ENCODE peak calls at places on chromosomes 2 and 18, in six cellular contexts. E is trophoblast cell, A is neuronal stem cell, M is IMR-90, V is H9, J is H1. W is an unnamed sample.

GRCh38 chr2:205217004-205217403 is 465.3 kb upstream of the NRP2 start:
- DNase-seq in E (no peak), A (no peak), M (no peak), V (no peak), J (no peak), W (no peak)

GRCh38 chr2:202858601-202859000 is 13.0 kb downstream of the ICA1L start:
- DNase-seq in E (peak; percentile 54), A (no peak), M (no peak), V (no peak), J (no peak), W (no peak)

GRCh38 chr2:102155703-102156515 is 13.4 kb downstream of the IL1R1 start:
- DNase-seq in E (peak; percentile 85), A (no peak), M (peak; percentile 69), V (no peak), J (no peak), W (peak; percentile 93)

GRCh38 chr2:31526946-31527345 is 53.8 kb downstream of the SRD5A2 start:
- DNase-seq in E (no peak), A (no peak), M (no peak), V (no peak), J (no peak), W (no peak)

GRCh38 chr2:136233315-136233714 is 115.4 kb upstream of the CXCR4 start:
- DNase-seq in E (no peak), A (no peak), M (no peak), V (no peak), J (no peak), W (no peak)

GRCh38 chr2:157720504-157720903 is 91.8 kb upstream of the ACVR1C start:
- DNase-seq in E (no peak), A (no peak), M (no peak), V (no peak), J (no peak), W (no peak)

GRCh38 chr2:113273031-113273551 is 5.6 kb downstream of the PAX8 start:
- DNase-seq in E (no peak), A (peak; percentile 36), M (peak; percentile 47), V (peak; percentile 78), J (peak; percentile 59), W (peak; percentile 63)

GRCh38 chr18:74963820-74964446 is 245.0 kb downstream of the PTGR3 start:
- DNase-seq in E (no peak), A (no peak), M (peak; percentile 56), V (peak; percentile 45), J (no peak), W (peak; percentile 57)

GRCh38 chr2:3008551-3009498 is 368.8 kb downstream of the EIPR1 start:
- DNase-seq in E (no peak), A (no peak), M (no peak), V (no peak), J (no peak), W (no peak)

GRCh38 chr18:12948055-12948804 is 419 bp downstream of the SEH1L start:
- DNase-seq in E (peak; percentile 81), A (no peak), M (peak; percentile 93), V (peak; percentile 87), J (no peak), W (peak; percentile 95)

GRCh38 chr18:74040459-74041332 is 106.9 kb downstream of the FBXO15 start:
- DNase-seq in E (peak; percentile 3), A (peak; percentile 9), M (peak; percentile 11), V (peak; percentile 82), J (peak; percentile 88), W (peak; percentile 7)

GRCh38 chr18:8991131-8991530 is 111.4 kb upstream of the NDUFV2 start:
- DNase-seq in E (no peak), A (no peak), M (no peak), V (no peak), J (no peak), W (no peak)

GRCh38 chr2:72846171-72847095 is 20.6 kb upstream of the EXOC6B start:
- DNase-seq in E (no peak), A (no peak), M (no peak), V (no peak), J (no peak), W (no peak)

GRCh38 chr2:7011376-7012083 is 94.3 kb downstream of the RNF144A start:
- DNase-seq in E (no peak), A (no peak), M (no peak), V (no peak), J (no peak), W (peak; percentile 95)

GRCh38 chr2:44548221-44549098 is 186.7 kb downstream of the CAMKMT start:
- DNase-seq in E (no peak), A (no peak), M (no peak), V (no peak), J (no peak), W (peak; percentile 6)

GRCh38 chr2:44549856-44550255 is 188.1 kb downstream of the CAMKMT start:
- DNase-seq in E (no peak), A (no peak), M (no peak), V (no peak), J (no peak), W (no peak)

GRCh38 chr2:44546469-44547127 is 184.9 kb downstream of the CAMKMT start:
- DNase-seq in E (no peak), A (no peak), M (no peak), V (no peak), J (no peak), W (no peak)

GRCh38 chr2:44549099-44549471 is 187.3 kb downstream of the CAMKMT start:
- DNase-seq in E (no peak), A (no peak), M (peak; percentile 78), V (no peak), J (no peak), W (peak; percentile 67)

DNA sequence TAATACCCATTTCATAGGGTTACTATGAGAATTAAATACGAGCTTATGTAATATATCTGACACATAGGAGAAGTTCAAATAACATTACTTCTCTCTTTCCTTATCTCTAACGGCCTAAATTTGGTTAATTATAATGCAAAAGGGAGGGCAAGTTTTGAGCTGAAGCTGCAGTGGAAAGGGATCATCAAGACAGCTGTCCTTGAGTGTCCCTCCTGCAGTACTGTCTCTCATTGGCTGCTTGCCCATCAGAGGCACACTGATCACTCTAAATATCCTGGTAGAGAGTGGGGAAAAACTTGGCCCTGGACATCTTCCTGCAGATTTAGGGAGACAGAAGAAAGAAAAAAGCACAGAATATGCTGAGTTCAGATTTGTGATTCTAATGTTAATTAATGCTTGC is 186.0 kb downstream of the CAMKMT start:
- DNase-seq in E (no peak), A (no peak), M (no peak), V (no peak), J (no peak), W (no peak)
- H3K14ac ChIP-seq in E (no peak overlapping the region), A (no peak overlapping the region), M (no peak overlapping the region), V (no peak overlapping the region), J (no peak overlapping the region), W (no peak overlapping the region)

GRCh38 chr2:26712486-26713465 is 20.3 kb downstream of the KCNK3 start:
- DNase-seq in E (no peak), A (no peak), M (no peak), V (no peak), J (no peak), W (no peak)
- H3K14ac ChIP-seq in E (no peak overlapping the region), A (peak overlapping the region; percentile 77), M (no peak overlapping the region), V (peak overlapping the region; percentile 22), J (no peak overlapping the region), W (peak overlapping the region; percentile 3)

DNA sequence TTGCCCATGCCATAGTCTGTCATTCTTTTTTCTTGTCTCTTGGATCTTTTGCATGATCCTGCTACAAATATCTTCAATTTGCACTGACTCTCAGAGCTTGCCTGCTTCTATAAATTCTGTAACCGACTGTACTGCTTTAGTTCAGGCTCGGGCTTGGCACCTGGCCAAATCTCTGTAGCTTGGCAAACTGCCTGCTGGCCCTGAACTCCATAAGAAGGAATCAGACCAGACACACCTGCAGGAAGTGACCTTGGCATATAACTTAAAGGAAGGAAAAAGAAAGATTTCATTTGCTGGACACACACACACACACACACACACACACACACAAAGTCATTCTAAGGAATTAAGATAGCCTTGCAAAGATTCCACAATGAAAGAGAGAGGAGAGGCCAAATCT is 291.2 kb upstream of the DDX18 start:
- DNase-seq in E (no peak), A (no peak), M (no peak), V (no peak), J (no peak), W (peak; percentile 11)
- H3K14ac ChIP-seq in E (no peak overlapping the region), A (no peak overlapping the region), M (no peak overlapping the region), V (no peak overlapping the region), J (no peak overlapping the region), W (no peak overlapping the region)

DNA sequence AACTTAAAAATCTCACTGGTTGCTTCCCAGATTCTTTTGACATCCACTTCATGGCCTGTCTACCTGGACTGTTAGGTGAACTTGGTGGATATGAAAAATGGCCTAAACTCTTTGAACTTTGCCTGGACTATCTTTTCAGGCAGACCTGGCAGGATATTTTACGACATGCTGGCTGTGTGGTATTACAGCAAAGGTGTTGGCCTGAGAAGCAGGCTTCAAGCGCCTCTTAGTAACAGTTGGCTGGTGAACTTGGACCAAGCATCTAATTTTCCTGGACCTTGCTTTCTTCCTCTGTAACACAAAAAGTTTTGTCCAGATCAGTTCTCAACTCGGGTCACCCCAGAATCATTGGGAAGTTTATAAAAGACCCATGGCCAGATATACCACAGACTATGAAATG is 4.6 kb downstream of the LYPD1 start:
- DNase-seq in E (no peak), A (no peak), M (no peak), V (no peak), J (no peak), W (no peak)
- H3K14ac ChIP-seq in E (no peak overlapping the region), A (no peak overlapping the region), M (peak overlapping the region; percentile 1), V (no peak overlapping the region), J (no peak overlapping the region), W (no peak overlapping the region)

GRCh38 chr2:224408676-224409075 is 6.8 kb upstream of the FAM124B start:
- DNase-seq in E (no peak), A (no peak), M (no peak), V (no peak), J (no peak), W (no peak)
- H3K14ac ChIP-seq in E (no peak overlapping the region), A (no peak overlapping the region), M (no peak overlapping the region), V (no peak overlapping the region), J (no peak overlapping the region), W (no peak overlapping the region)

GRCh38 chr18:3053081-3053480 is 40.1 kb upstream of the LPIN2 start:
- DNase-seq in E (no peak), A (no peak), M (no peak), V (no peak), J (no peak), W (no peak)

GRCh38 chr18:3054214-3054613 is 41.3 kb upstream of the LPIN2 start:
- DNase-seq in E (no peak), A (no peak), M (no peak), V (no peak), J (no peak), W (no peak)

GRCh38 chr18:3051718-3052410 is 38.9 kb upstream of the LPIN2 start:
- DNase-seq in E (no peak), A (no peak), M (no peak), V (no peak), J (no peak), W (no peak)

GRCh38 chr18:3054785-3055184 is 41.8 kb upstream of the LPIN2 start:
- DNase-seq in E (peak; percentile 9), A (no peak), M (no peak), V (no peak), J (no peak), W (no peak)

GRCh38 chr18:3052411-3052758 is 39.4 kb upstream of the LPIN2 start:
- DNase-seq in E (no peak), A (no peak), M (no peak), V (no peak), J (no peak), W (no peak)
- H3K14ac ChIP-seq in E (no peak overlapping the region), A (no peak overlapping the region), M (no peak overlapping the region), V (no peak overlapping the region), J (no peak overlapping the region), W (no peak overlapping the region)